ENCODE peak calls at places on chromosomes 12 and 14, in six cellular contexts. F is GM19239; K is activated CD4-positive, alpha-beta T cell treated with anti-CD3 and anti-CD28 coated beads for 48 hours; O is CD8-positive, alpha-beta T cell; W is pancreas; N is kidney glomerular epithelial cell. B is an unnamed sample.

GRCh38 chr12:98741615-98742265 is 96.7 kb downstream of the APAF1 start:
- DNase-seq in F (no peak), K (peak), O (no peak), W (no peak), N (no peak), B (no peak)

GRCh38 chr12:132761911-132762583 is 415 bp upstream of the ANKLE2 start:
- DNase-seq in F (peak), K (peak), O (peak), W (peak), N (peak), B (peak)

GRCh38 chr12:120882055-120882555 is 22.1 kb downstream of the SPPL3 start:
- DNase-seq in F (no peak), K (no peak), O (no peak), W (no peak), N (no peak), B (no peak)

GRCh38 chr14:101862177-101862576 is 100.7 kb downstream of the PPP2R5C start:
- DNase-seq in F (no peak), K (no peak), O (no peak), W (no peak), N (peak), B (no peak)

GRCh38 chr14:42004321-42004720 is 397.6 kb downstream of the LRFN5 start:
- DNase-seq in F (no peak), K (no peak), O (no peak), W (no peak), N (no peak), B (no peak)

GRCh38 chr14:39739796-39740195 is 307.6 kb upstream of the FBXO33 start:
- DNase-seq in F (no peak), K (no peak), O (no peak), W (peak), N (no peak), B (no peak)

GRCh38 chr14:31806249-31806648 is 245.0 kb downstream of the NUBPL start:
- DNase-seq in F (no peak), K (no peak), O (no peak), W (no peak), N (no peak), B (no peak)

GRCh38 chr14:51869426-51870113 is 9.2 kb downstream of the GNG2 start:
- DNase-seq in F (no peak), K (peak), O (no peak), W (no peak), N (no peak), B (no peak)

GRCh38 chr14:64407329-64407728 is 19.2 kb downstream of the MTHFD1 start:
- DNase-seq in F (no peak), K (no peak), O (no peak), W (no peak), N (no peak), B (no peak)

GRCh38 chr12:123916729-123917128 is 55.9 kb downstream of the CCDC92 start:
- DNase-seq in F (no peak), K (peak), O (no peak), W (no peak), N (no peak), B (no peak)

GRCh38 chr14:93892923-93893549 is 34.1 kb upstream of the FAM181A start:
- DNase-seq in F (peak), K (peak), O (peak), W (peak), N (peak), B (peak)

GRCh38 chr14:105056303-105056831 is 8.9 kb downstream of the GPR132 start:
- DNase-seq in F (no peak), K (no peak), O (no peak), W (no peak), N (no peak), B (no peak)